ENCODE peak calls at places on chromosomes 16 and 17, in nine cellular contexts. A, Q, S, N, O, C, T, I and L are unnamed samples.

GRCh38 chr16:64094992-64095579 is 1026.8 kb downstream of the CDH11 start:
- DNase-seq in C (no peak), S (no peak), Q (no peak), O (no peak), I (no peak), T (no peak), A (no peak), N (no peak), L (no peak)

GRCh38 chr17:78484300-78485159 is 92.7 kb downstream of the DNAH17 start:
- DNase-seq in Q (peak; percentile 31), A (peak; percentile 94), C (no peak), N (peak; percentile 42), O (no peak), S (peak; percentile 81), T (peak; percentile 87), I (peak; percentile 27), L (peak; percentile 51)

GRCh38 chr17:74623693-74624093 is at the start of gene CD300E:
- DNase-seq in S (no peak), N (no peak), O (no peak), Q (no peak), A (no peak), I (no peak), T (no peak), C (no peak), L (no peak)

GRCh38 chr17:40065041-40065770 is 2.4 kb downstream of the THRA start:
- DNase-seq in S (no peak), N (no peak), I (no peak), A (no peak), C (peak; percentile 40), O (no peak), Q (no peak), T (no peak), L (no peak)

GRCh38 chr17:56886288-56886721 is 27.5 kb downstream of the TRIM25 start:
- DNase-seq in I (no peak), C (no peak), N (no peak), S (no peak), A (no peak), Q (peak; percentile 47), O (no peak), T (no peak), L (peak; percentile 69)

GRCh38 chr16:7392206-7392605 is 59.6 kb downstream of the RBFOX1 start:
- DNase-seq in A (no peak), T (no peak), C (no peak), I (no peak), Q (no peak), N (no peak), O (no peak), S (no peak), L (no peak)

GRCh38 chr17:74245145-74245817 is 28.8 kb upstream of the DNAI2 start:
- DNase-seq in N (no peak), C (peak; percentile 56), Q (no peak), O (no peak), I (no peak), S (peak; percentile 84), T (no peak), A (no peak), L (no peak)

GRCh38 chr16:81486555-81487061 is 42.0 kb downstream of the CMIP start:
- DNase-seq in A (no peak), S (no peak), I (no peak), N (peak; percentile 53), C (no peak), Q (peak; percentile 31), T (no peak), O (peak; percentile 92), L (no peak)

GRCh38 chr17:50649042-50649908 is 14.6 kb downstream of the ABCC3 start:
- DNase-seq in T (no peak), O (no peak), I (no peak), A (no peak), C (no peak), S (no peak), Q (no peak), N (no peak), L (no peak)

GRCh38 chr17:55584055-55584685 is 72.9 kb upstream of the SMIM36 start:
- DNase-seq in I (no peak), N (no peak), T (no peak), A (no peak), Q (no peak), O (no peak), S (no peak), C (no peak), L (no peak)

GRCh38 chr17:2064980-2065785 is 10.3 kb downstream of the HIC1 start:
- DNase-seq in C (peak; percentile 66), T (peak; percentile 84), Q (no peak), N (no peak), O (no peak), I (no peak), S (peak; percentile 89), A (peak; percentile 59), L (peak; percentile 46)

GRCh38 chr16:66025751-66026150 is 340.7 kb upstream of the CDH5 start:
- DNase-seq in N (no peak), C (no peak), O (no peak), I (no peak), S (no peak), T (no peak), A (no peak), Q (no peak), L (no peak)

GRCh38 chr16:66026211-66026610 is 340.3 kb upstream of the CDH5 start:
- DNase-seq in T (no peak), S (peak; percentile 80), A (peak; percentile 9), Q (no peak), C (peak; percentile 61), N (no peak), O (peak; percentile 69), I (no peak), L (no peak)

GRCh38 chr16:66020061-66020460 is 346.4 kb upstream of the CDH5 start:
- DNase-seq in Q (no peak), T (no peak), A (no peak), S (no peak), O (no peak), I (no peak), N (no peak), C (no peak), L (no peak)

DNA sequence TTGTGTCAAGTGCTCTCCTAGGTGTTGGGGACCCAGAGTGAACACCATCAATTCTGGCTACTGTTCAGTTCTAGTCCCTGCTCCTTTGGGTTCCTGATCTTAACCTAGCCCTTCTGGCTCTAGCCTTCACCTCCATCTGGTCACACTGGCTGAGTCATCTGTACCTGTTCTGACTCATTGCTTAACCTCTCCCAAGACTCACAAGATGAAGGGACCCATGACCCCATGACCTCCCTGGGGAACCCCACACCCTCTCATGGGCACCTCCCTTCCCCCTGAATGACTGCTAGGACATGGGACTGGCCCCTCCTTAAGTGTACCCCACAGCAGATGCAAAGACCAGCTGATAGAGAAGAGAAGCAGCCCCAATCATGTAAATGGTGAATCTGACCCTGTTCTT is 345.8 kb upstream of the CDH5 start:
- DNase-seq in Q (no peak), A (no peak), C (no peak), T (no peak), N (no peak), O (no peak), I (no peak), S (no peak), L (no peak)
- TF ChIP-seq POLR2AphosphoS5 in Q (no peak), A (no peak), C (no peak), T (no peak), N (no peak), O (no peak), I (no peak), S (no peak), L (no peak)

GRCh38 chr16:85128079-85128837 is 16.0 kb upstream of the CIBAR2 start:
- DNase-seq in T (no peak), S (no peak), C (no peak), I (no peak), N (no peak), Q (no peak), A (no peak), O (no peak), L (no peak)

GRCh38 chr16:85130707-85131028 is 18.4 kb upstream of the CIBAR2 start:
- DNase-seq in Q (no peak), O (no peak), S (no peak), C (no peak), T (no peak), I (no peak), N (no peak), A (no peak), L (no peak)

GRCh38 chr16:85126731-85127662 is 14.7 kb upstream of the CIBAR2 start:
- DNase-seq in A (no peak), N (no peak), I (no peak), Q (no peak), C (peak; percentile 87), T (no peak), O (no peak), S (peak; percentile 75), L (no peak)

GRCh38 chr16:85132456-85133289 is 20.4 kb upstream of the CIBAR2 start:
- DNase-seq in O (no peak), N (no peak), A (no peak), S (no peak), T (no peak), I (no peak), C (no peak), Q (no peak), L (no peak)

GRCh38 chr16:85129846-85130706 is 17.8 kb upstream of the CIBAR2 start:
- DNase-seq in T (no peak), N (no peak), A (no peak), Q (no peak), O (no peak), C (no peak), I (no peak), S (no peak), L (no peak)
- TF ChIP-seq POLR2AphosphoS5 in T (no peak), N (peak; percentile 23), A (no peak), Q (peak; percentile 49), O (no peak), C (no peak), I (no peak), S (no peak), L (no peak)

GRCh38 chr17:31052187-31052889 is 42.4 kb upstream of the NF1 start:
- DNase-seq in N (peak; percentile 48), A (peak; percentile 60), S (no peak), Q (no peak), T (no peak), C (no peak), I (peak; percentile 51), O (no peak), L (no peak)
- TF ChIP-seq POLR2AphosphoS5 in N (no peak), A (no peak), S (no peak), Q (no peak), T (no peak), C (peak; percentile 51), I (no peak), O (no peak), L (no peak)

GRCh38 chr17:35578195-35578928 is at the start of gene PEX12:
- DNase-seq in Q (peak; percentile 88), T (peak; percentile 95), S (peak; percentile 95), C (peak; percentile 87), A (peak; percentile 88), I (peak; percentile 89), O (peak; percentile 94), N (peak; percentile 94), L (peak; percentile 91)
- TF ChIP-seq POLR2AphosphoS5 in Q (peak; percentile 52), T (peak; percentile 93), S (peak; percentile 93), C (peak; percentile 98), A (peak; percentile 89), I (peak; percentile 87), O (peak; percentile 40), N (peak; percentile 90), L (peak; percentile 83)

DNA sequence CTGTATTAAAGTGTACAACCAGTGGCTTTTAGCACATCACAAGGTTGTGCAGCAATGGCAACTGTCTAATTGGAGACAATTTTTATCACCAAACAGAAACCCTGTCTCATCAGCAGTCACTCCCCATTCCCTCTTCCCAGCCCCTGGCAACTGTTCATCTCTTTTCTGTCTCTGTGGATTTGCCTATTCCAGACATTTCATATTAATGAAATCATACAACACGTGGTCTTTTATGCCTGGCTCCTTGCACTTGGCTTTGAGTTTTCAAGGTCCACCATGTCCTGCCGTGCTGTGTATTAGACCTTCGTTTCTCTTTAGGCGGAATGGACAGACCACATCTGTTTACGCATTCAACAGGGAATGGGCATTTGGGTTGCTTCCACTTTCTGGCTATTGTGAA is 30.3 kb downstream of the TNFRSF13B start:
- DNase-seq in C (no peak), A (no peak), I (no peak), O (peak; percentile 26), T (peak; percentile 13), S (no peak), N (no peak), Q (no peak), L (no peak)
- TF ChIP-seq POLR2AphosphoS5 in C (no peak), A (no peak), I (no peak), O (no peak), T (no peak), S (no peak), N (no peak), Q (no peak), L (no peak)